ENCODE peak calls at places on chromosome 11, in four cellular contexts. F is NAMALWA, K is NCI-H524, G is GDM1. R is an unnamed sample.

GRCh38 chr11:65817815-65818680 is 15.7 kb upstream of the SNX32 start:
- DNase-seq in K (peak), G (peak), F (peak), R (peak)

GRCh38 chr11:65829459-65829858 is 4.3 kb upstream of the SNX32 start:
- DNase-seq in F (no peak), G (no peak), K (no peak), R (no peak)

GRCh38 chr11:44319170-44319551 is 9.2 kb upstream of the ALX4 start:
- DNase-seq in F (no peak), K (peak), G (no peak), R (no peak)

GRCh38 chr11:93817426-93818348 is 32.7 kb downstream of the VSTM5 start:
- DNase-seq in K (no peak), F (no peak), G (no peak), R (no peak)

GRCh38 chr11:36131719-36132349 is 157.4 kb downstream of the COMMD9 start:
- DNase-seq in G (no peak), K (peak), F (peak), R (peak)

GRCh38 chr11:120316880-120317688 is 8.0 kb upstream of the TLCD5 start:
- DNase-seq in F (no peak), K (no peak), G (no peak), R (peak)

GRCh38 chr11:87460842-87461637 is 423.3 kb downstream of the TMEM135 start:
- DNase-seq in K (peak), G (no peak), F (no peak), R (no peak)

GRCh38 chr11:122141757-122142156 is 25.7 kb upstream of the BLID start:
- DNase-seq in G (no peak), K (no peak), F (no peak), R (peak)

GRCh38 chr11:57336111-57336666 is 497 bp upstream of the SSRP1 start:
- DNase-seq in F (no peak), K (no peak), G (no peak), R (no peak)

GRCh38 chr11:70519117-70519516 is 120.8 kb downstream of the CTTN start:
- DNase-seq in K (no peak), G (no peak), F (no peak), R (no peak)

GRCh38 chr11:85710912-85711311 is 24.9 kb upstream of the CCDC89 start:
- DNase-seq in K (no peak), G (no peak), F (no peak), R (no peak)

GRCh38 chr11:105991888-105992287 is 30.2 kb downstream of the MSANTD4 start:
- DNase-seq in F (no peak), G (no peak), K (no peak), R (no peak)

GRCh38 chr11:125404811-125405481 is 91.1 kb downstream of the FEZ1 start:
- DNase-seq in F (peak), G (peak), K (peak), R (peak)

GRCh38 chr11:127926721-127927120 is 660.6 kb downstream of the ETS1 start:
- DNase-seq in K (no peak), G (no peak), F (no peak), R (no peak)

GRCh38 chr11:95908826-95909225 is 15.1 kb downstream of the MTMR2 start:
- DNase-seq in G (no peak), F (no peak), K (no peak), R (no peak)

GRCh38 chr11:129234978-129235377 is 42.9 kb upstream of the ARHGAP32 start:
- DNase-seq in K (no peak), F (no peak), G (no peak), R (no peak)

GRCh38 chr11:85759915-85760314 is 51.0 kb downstream of the SYTL2 start:
- DNase-seq in K (no peak), F (no peak), G (no peak), R (no peak)

GRCh38 chr11:46294365-46295309 is 17.2 kb downstream of the CREB3L1 start:
- DNase-seq in K (no peak), F (no peak), G (no peak), R (no peak)

GRCh38 chr11:133753150-133753549 is 92.2 kb downstream of the SPATA19 start:
- DNase-seq in G (no peak), F (no peak), K (no peak), R (no peak)